ENCODE peak calls at places on chromosome 3, in ten cellular contexts. H is CD4-positive, alpha-beta memory T cell; F is fibroblast of lung; Q is AG09309; L is HFF-Myc; D is mesendoderm; T is Peyer's patch; X is Jurkat, Clone E6-1; U is colonic mucosa; S is DND-41. P is an unnamed sample.

GRCh38 chr3:128448491-128448890 is 18.2 kb downstream of the DNAJB8 start:
- DNase-seq in F (no peak), U (no peak), X (peak), T (no peak), H (no peak), S (peak), Q (no peak), L (no peak), D (no peak), P (no peak)

GRCh38 chr3:69738859-69739203 is 433 bp upstream of the MITF start:
- DNase-seq in U (no peak), T (no peak), Q (no peak), X (no peak), H (no peak), D (no peak), S (no peak), F (no peak), L (no peak), P (no peak)

GRCh38 chr3:188915137-188915536 is 256.6 kb upstream of the TPRG1 start:
- DNase-seq in X (no peak), T (no peak), U (no peak), H (no peak), Q (no peak), D (no peak), S (no peak), L (no peak), F (peak), P (no peak)

GRCh38 chr3:53709856-53710674 is 136.2 kb downstream of the CHDH start:
- DNase-seq in T (peak), L (peak), X (peak), Q (no peak), F (peak), D (peak), H (peak), U (peak), S (peak), P (no peak)

GRCh38 chr3:30908466-30909037 is 14.1 kb upstream of the GADL1 start:
- DNase-seq in Q (no peak), L (no peak), F (no peak), T (no peak), X (no peak), S (no peak), D (no peak), U (no peak), H (no peak), P (no peak)

GRCh38 chr3:71659758-71660666 is 65.2 kb downstream of the EIF4E3 start:
- DNase-seq in T (no peak), H (no peak), Q (no peak), D (no peak), X (peak), U (no peak), F (peak), S (peak), L (no peak), P (no peak)

GRCh38 chr3:188202358-188203138 is 48.6 kb downstream of the LPP start:
- DNase-seq in T (no peak), H (no peak), L (no peak), S (no peak), U (no peak), F (no peak), X (no peak), D (peak), Q (no peak), P (no peak)

GRCh38 chr3:184332370-184333090 is 4.9 kb upstream of the FAM131A start:
- DNase-seq in T (no peak), U (no peak), S (no peak), L (no peak), H (no peak), X (no peak), D (peak), Q (peak), F (peak), P (peak)

GRCh38 chr3:56557815-56558170 is 818 bp downstream of the CCDC66 start:
- DNase-seq in U (no peak), X (no peak), D (no peak), S (no peak), F (no peak), L (no peak), Q (no peak), T (no peak), H (no peak), P (no peak)

DNA sequence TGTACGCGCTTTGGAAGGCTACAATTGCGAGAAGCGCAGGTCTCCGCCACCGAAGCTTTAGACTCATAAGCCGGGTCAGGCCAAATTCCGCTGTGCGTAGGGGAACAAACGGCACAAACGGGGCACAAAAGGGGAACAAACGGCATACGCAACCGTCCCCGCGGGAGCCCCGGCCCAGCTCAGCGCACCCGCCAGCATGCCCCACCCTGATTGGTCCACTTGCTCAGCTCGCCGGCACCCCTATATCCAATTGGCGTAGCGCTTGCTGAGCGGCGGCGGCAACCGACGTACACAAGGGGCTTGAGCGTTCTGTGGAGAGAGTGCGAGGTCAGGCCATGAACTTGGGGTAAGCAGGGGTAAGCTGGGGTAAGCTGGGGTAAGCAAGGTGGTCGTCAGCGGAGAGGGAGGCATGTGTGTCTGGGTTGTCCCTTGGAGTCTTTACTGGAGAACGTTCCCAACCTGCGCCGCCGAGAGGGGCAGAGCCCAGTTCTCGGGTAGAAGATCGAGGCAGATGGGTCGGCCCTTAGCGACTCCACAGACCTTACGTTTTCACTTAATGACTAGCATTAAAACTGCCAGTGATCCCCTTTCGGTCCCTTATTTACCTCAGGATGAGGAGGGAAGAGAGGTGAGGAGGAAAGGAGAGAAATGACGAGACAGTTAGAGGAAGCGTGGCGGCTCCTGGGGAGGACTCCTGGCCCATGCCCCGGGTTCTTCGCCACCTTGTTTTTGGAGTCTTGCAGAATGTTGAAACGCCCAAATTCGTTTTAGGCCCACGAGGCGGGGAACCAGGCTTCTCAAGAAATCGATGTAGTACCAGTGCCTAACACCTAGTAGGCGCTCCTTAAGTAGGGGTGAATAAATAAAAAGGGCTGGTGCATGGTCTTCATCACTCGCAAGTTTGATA is at the start of gene CCDC66:
- DNase-seq in H (peak), Q (peak), S (peak), D (peak), X (peak), F (peak), L (peak), U (peak), T (peak), P (no peak)
- H3K4me3 ChIP-seq in H (peak), Q (peak), S (peak), D (peak), X (peak), F (peak), L (peak), U (peak), T (peak), P (peak)

GRCh38 chr3:10814623-10815022 is 1.4 kb upstream of the SLC6A11 start:
- DNase-seq in X (no peak), T (no peak), Q (no peak), S (no peak), U (no peak), D (no peak), F (no peak), H (no peak), L (no peak), P (no peak)

GRCh38 chr3:10817506-10817905 is 1.5 kb downstream of the SLC6A11 start:
- DNase-seq in X (no peak), U (no peak), F (no peak), Q (no peak), D (no peak), T (no peak), L (no peak), H (no peak), S (no peak), P (no peak)

GRCh38 chr3:10816019-10816862 is at the start of gene SLC6A11:
- DNase-seq in F (no peak), Q (no peak), L (no peak), D (peak), X (no peak), H (no peak), T (no peak), S (no peak), U (no peak), P (no peak)

GRCh38 chr3:10816863-10817253 is 830 bp downstream of the SLC6A11 start:
- DNase-seq in H (no peak), Q (no peak), U (no peak), F (no peak), X (no peak), L (no peak), D (no peak), T (no peak), S (no peak), P (no peak)

GRCh38 chr3:10815487-10815886 is 541 bp upstream of the SLC6A11 start:
- DNase-seq in D (no peak), H (no peak), U (no peak), F (no peak), L (no peak), S (no peak), X (no peak), Q (no peak), T (no peak), P (no peak)
- H3K4me3 ChIP-seq in D (no peak), H (no peak), U (no peak), F (no peak), L (no peak), S (no peak), X (no peak), Q (no peak), T (no peak), P (no peak)

GRCh38 chr3:194688207-194688711 is 2.6 kb downstream of the FAM43A start:
- DNase-seq in T (peak), D (peak), Q (no peak), H (peak), S (no peak), L (no peak), U (peak), F (peak), X (no peak), P (no peak)
- H3K4me3 ChIP-seq in T (peak), D (peak), Q (peak), H (peak), S (no peak), L (peak), U (peak), F (peak), X (no peak), P (no peak)

GRCh38 chr3:138349926-138350665 is 1.7 kb downstream of the MRAS start:
- DNase-seq in S (no peak), Q (no peak), F (peak), H (no peak), X (no peak), L (no peak), U (no peak), T (no peak), D (no peak), P (no peak)
- H3K4me3 ChIP-seq in S (no peak), Q (peak), F (peak), H (no peak), X (no peak), L (peak), U (no peak), T (no peak), D (no peak), P (peak)

DNA sequence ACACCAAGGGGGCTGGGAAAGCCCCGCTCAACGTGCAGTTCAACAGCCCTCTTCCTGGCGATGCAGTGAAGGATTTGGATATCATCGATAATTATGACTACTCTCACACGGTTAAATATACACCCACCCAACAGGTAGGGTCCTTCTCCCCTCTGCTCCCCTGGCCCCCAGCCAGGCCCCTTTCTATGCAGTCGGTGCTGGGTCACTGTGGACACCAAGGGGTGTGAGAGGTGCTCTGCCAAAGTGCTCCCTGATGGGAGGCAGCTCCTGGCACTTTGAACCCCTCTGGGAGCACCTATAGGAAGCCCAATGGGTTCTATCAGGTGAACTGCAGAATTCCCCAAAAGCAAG is 98.6 kb downstream of the DNASE1L3 start:
- DNase-seq in Q (no peak), L (no peak), X (no peak), F (no peak), S (no peak), T (no peak), D (no peak), U (no peak), H (no peak), P (no peak)
- H3K4me3 ChIP-seq in Q (no peak), L (no peak), X (no peak), F (no peak), S (no peak), T (no peak), D (no peak), U (no peak), H (no peak), P (no peak)

DNA sequence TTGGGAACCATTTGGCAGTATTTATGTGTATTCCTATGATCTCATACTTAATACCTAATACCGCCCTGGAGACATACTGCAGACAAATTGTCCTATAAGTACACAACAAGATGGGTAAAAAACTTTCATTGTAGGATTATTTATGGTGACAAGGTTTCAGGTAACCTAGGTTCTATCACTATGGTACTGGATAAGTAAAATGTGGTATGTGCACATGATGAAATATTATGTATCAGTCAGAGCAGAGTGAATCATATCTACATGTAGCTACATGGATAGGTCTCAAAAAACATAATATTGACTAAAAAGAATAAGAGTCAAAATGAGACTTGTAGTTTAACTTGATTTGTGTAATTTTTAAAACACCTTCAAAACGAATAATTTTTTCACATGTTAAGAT is 147.8 kb downstream of the LEKR1 start:
- DNase-seq in H (no peak), S (no peak), X (no peak), Q (no peak), F (no peak), L (no peak), D (no peak), U (no peak), T (no peak), P (no peak)
- H3K4me3 ChIP-seq in H (no peak), S (no peak), X (no peak), Q (no peak), F (no peak), L (no peak), D (no peak), U (no peak), T (no peak), P (no peak)

DNA sequence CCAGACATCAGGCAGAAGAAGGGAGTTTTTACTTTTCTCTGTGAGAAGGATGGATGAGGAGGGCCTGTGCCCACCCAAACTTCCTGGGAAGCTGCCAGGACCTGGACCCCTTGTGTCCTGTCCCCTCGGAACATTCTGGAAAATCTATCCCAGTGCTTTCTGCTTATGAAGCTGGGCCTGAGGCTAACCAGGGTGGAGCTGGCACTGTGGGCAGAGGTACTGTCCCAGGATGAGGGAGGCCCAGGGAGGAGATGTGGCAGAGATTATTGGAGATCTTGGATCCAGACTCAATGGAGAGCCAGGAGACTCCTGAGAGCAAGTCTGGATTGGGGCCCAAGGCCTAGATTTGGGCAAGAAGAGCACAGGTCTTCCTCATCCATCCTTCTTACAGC is 44.4 kb downstream of the SPSB4 start:
- DNase-seq in F (no peak), Q (no peak), U (no peak), H (no peak), T (no peak), S (no peak), D (no peak), L (no peak), X (no peak), P (no peak)
- H3K4me3 ChIP-seq in F (no peak), Q (no peak), U (no peak), H (no peak), T (no peak), S (no peak), D (no peak), L (no peak), X (no peak), P (no peak)

DNA sequence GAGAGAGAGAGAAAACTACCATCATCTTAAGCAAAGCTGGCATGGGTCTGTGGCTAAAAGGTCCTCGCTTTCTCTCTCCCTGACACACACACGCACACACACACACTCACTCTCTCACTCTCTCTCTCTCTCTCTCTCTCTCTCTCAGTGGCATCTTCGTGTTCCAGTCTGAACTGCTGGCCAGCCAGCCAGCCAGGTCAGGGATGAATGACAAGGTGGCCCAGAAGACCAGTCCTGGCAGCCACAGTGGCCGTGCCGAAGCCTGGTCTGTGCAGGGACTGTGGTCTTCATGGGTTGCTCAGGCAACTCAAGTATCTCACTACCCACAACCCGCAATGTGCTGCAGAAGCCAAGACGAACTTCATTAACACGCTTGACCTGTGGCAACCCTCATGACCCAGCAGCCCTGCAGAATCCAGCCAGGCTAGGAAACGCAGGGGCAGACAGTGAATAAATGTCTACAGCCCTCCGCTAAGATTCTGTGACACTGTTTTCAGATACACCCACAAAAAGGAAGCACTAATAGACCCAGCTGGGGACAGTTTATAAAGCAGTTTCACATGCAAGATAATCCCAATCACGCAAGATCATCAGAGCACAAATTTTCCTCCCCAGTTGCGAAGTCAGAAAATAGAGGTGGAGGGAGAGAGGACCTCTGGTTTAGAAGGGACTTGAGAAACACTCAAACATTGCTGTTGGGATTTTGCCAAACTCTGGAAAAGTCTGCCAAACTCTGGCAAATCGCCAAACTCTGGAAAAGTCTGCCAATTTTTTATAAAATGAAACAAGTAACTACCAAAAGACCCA is 66.4 kb downstream of the XXYLT1 start:
- DNase-seq in T (no peak), L (no peak), D (no peak), S (no peak), X (no peak), U (no peak), F (peak), H (no peak), Q (no peak), P (no peak)
- H3K4me3 ChIP-seq in T (no peak), L (no peak), D (no peak), S (no peak), X (no peak), U (no peak), F (no peak), H (no peak), Q (no peak), P (no peak)

GRCh38 chr3:55718475-55718874 is 231.4 kb upstream of the WNT5A start:
- DNase-seq in L (no peak), F (peak), D (no peak), U (no peak), T (no peak), Q (no peak), S (no peak), H (no peak), X (no peak), P (no peak)
- H3K4me3 ChIP-seq in L (no peak), F (no peak), D (no peak), U (no peak), T (no peak), Q (no peak), S (no peak), H (no peak), X (no peak), P (no peak)

P was measured in epithelial cell of proximal tubule.